ENCODE peak calls at places on chromosomes 1 and 21, in four cellular contexts. M, R, J and E are unnamed samples.

GRCh38 chr21:46108827-46109226 is 10.9 kb downstream of the COL6A2 start:
- DNase-seq in M (no peak), J (no peak), R (no peak), E (no peak)

GRCh38 chr1:55685560-55685959 is 470.4 kb upstream of the USP24 start:
- DNase-seq in M (no peak), J (no peak), R (no peak), E (no peak)

GRCh38 chr1:201214461-201214860 is 23.8 kb downstream of the IGFN1 start:
- DNase-seq in R (no peak), M (no peak), J (no peak), E (no peak)

GRCh38 chr1:179550753-179551682 is 24.7 kb downstream of the NPHS2 start:
- DNase-seq in J (no peak), M (no peak), R (no peak), E (no peak)

GRCh38 chr1:61348025-61348665 is 265.8 kb downstream of the NFIA start:
- DNase-seq in M (no peak), J (no peak), R (no peak), E (no peak)

GRCh38 chr1:159008744-159009188 is 941 bp upstream of the IFI16 start:
- DNase-seq in R (no peak), J (no peak), M (no peak), E (no peak)

GRCh38 chr1:44485229-44485932 is 80.3 kb downstream of the RNF220 start:
- DNase-seq in R (peak; percentile 90), M (no peak), J (no peak), E (no peak)

GRCh38 chr1:155012052-155012546 is 9.5 kb downstream of the ZBTB7B start:
- DNase-seq in R (no peak), M (no peak), J (peak; percentile 62), E (peak; percentile 96)

GRCh38 chr1:21586926-21587601 is 77.8 kb downstream of the ALPL start:
- DNase-seq in R (peak; percentile 83), J (peak; percentile 61), M (peak; percentile 86), E (no peak)

GRCh38 chr1:183106746-183107145 is 79.3 kb upstream of the LAMC2 start:
- DNase-seq in J (no peak), R (no peak), M (no peak), E (no peak)

GRCh38 chr1:219433471-219434131 is 179.3 kb downstream of the ZC3H11B start:
- DNase-seq in R (no peak), M (no peak), J (no peak), E (no peak)

GRCh38 chr1:46030074-46030870 is 102.2 kb downstream of the PIK3R3 start:
- DNase-seq in M (no peak), J (no peak), R (no peak), E (no peak)

GRCh38 chr1:153525088-153525713 is 10.6 kb downstream of the S100A6 start:
- DNase-seq in M (no peak), J (no peak), R (peak; percentile 21), E (no peak)

GRCh38 chr1:90854559-90854958 is 137.5 kb upstream of the BARHL2 start:
- DNase-seq in J (no peak), M (no peak), R (no peak), E (no peak)

GRCh38 chr1:202084791-202085681 is 37.7 kb upstream of the GPR37L1 start:
- DNase-seq in R (no peak), M (no peak), J (peak; percentile 87), E (no peak)

GRCh38 chr1:29124366-29125236 is 898 bp upstream of the TMEM200B start:
- DNase-seq in J (peak; percentile 46), M (peak; percentile 95), R (peak; percentile 72), E (peak; percentile 96)

GRCh38 chr21:33266784-33267135 is 593 bp downstream of the IL10RB start:
- DNase-seq in R (no peak), M (no peak), J (no peak), E (no peak)

GRCh38 chr1:111570781-111571181 is 48.8 kb upstream of the RAP1A start:
- DNase-seq in M (no peak), J (peak; percentile 19), R (no peak), E (peak; percentile 70)

GRCh38 chr1:244896550-244896949 is 32.2 kb upstream of the HNRNPU start:
- DNase-seq in M (no peak), J (no peak), R (peak; percentile 86), E (no peak)

GRCh38 chr1:63557365-63557987 is 34.2 kb downstream of the EFCAB7 start:
- DNase-seq in M (no peak), R (peak; percentile 52), J (peak; percentile 35), E (no peak)

GRCh38 chr1:62435231-62436038 is 1.4 kb upstream of the USP1 start:
- DNase-seq in J (peak; percentile 10), R (no peak), M (no peak), E (no peak)

GRCh38 chr1:61073871-61074270 is 8.5 kb upstream of the NFIA start:
- DNase-seq in M (no peak), R (no peak), J (no peak), E (no peak)

GRCh38 chr1:233673947-233674431 is 60.1 kb downstream of the KCNK1 start:
- DNase-seq in J (no peak), M (no peak), R (no peak), E (peak; percentile 55)

GRCh38 chr1:151288502-151288901 is 6.4 kb downstream of the ZNF687 start:
- DNase-seq in M (no peak), J (no peak), R (no peak), E (no peak)

GRCh38 chr1:2078170-2078569 is 28.0 kb downstream of the PRKCZ start:
- DNase-seq in R (no peak), J (no peak), M (no peak), E (no peak)

GRCh38 chr1:10459185-10459584 is 9.4 kb downstream of the CORT start:
- DNase-seq in J (peak; percentile 8), R (peak; percentile 56), M (no peak), E (no peak)

GRCh38 chr1:161114556-161114955 is 3.3 kb downstream of the PFDN2 start:
- DNase-seq in M (no peak), J (no peak), R (no peak), E (no peak)

GRCh38 chr21:39422468-39423241 is 22.9 kb downstream of the LCA5L start:
- DNase-seq in J (no peak), R (no peak), M (no peak), E (no peak)

GRCh38 chr1:33653226-33653625 is 180.8 kb downstream of the ZSCAN20 start:
- DNase-seq in J (no peak), R (no peak), M (no peak), E (no peak)

GRCh38 chr21:46035809-46036695 is 54.5 kb downstream of the COL6A1 start:
- DNase-seq in R (no peak), J (no peak), M (no peak), E (no peak)

GRCh38 chr1:21907079-21907418 is 30.1 kb downstream of the HSPG2 start:
- DNase-seq in J (no peak), R (no peak), M (no peak), E (no peak)

GRCh38 chr1:89198500-89199072 is at the start of gene GBP4:
- DNase-seq in M (peak; percentile 77), R (peak; percentile 64), J (no peak), E (no peak)
- TF ChIP-seq POLR2AphosphoS5 in M (no peak), R (no peak), J (no peak), E (no peak)

GRCh38 chr1:246809473-246809872 is 85.3 kb downstream of the SCCPDH start:
- DNase-seq in J (no peak), R (no peak), M (no peak), E (no peak)
- TF ChIP-seq CTCF in J (peak; percentile 21), R (no peak), M (no peak), E (no peak)

GRCh38 chr21:44823179-44823654 is 5.4 kb upstream of the SUMO3 start:
- DNase-seq in R (no peak), J (no peak), M (no peak), E (no peak)
- H3K9me3 ChIP-seq in R (peaks cover 2% of the 10 kb centered on the region), J (peaks cover 28% of the 10 kb centered on the region), M (peaks cover 36% of the 10 kb centered on the region), E (no peaks in the 10 kb centered on the region)

DNA sequence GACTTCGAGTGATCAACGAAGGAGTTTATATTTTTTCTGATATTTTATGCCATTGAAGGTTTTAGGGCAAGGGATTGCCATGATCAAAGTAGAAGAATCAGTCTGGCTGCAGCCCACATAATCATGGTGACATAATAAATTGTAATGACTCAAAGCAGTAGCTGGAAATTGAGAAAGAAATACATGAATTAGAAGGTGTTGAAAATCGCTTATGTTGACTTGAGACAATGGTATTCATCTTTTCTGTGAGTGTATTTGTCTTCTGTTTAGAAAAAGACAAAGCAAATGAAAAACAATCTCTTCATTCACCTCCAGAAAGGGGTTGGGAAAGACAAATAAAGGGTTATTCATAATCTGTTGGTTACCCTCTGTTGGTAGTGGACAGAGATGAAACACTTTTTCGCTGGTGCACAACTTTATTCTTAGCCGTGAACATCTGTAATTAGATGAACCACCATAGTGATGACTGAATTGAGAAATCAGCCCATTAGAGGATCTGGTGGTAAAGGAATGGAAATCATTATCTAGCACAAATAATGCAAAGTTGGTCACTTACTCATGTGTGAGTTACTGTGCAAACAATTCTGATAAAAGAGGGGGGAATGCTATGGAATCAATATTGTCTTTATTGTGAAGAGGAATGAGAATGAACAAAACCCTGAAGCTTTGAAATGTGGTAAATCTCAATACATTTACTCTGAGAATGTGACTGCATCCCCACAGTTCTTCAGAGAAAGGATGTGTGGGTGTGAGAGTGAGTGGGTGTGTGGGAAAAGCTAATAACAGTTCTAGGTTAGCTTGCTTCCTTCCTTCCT is 121.8 kb downstream of the NTNG1 start:
- DNase-seq in M (no peak), R (no peak), J (no peak), E (no peak)
- TF ChIP-seq POLR2AphosphoS5 in M (no peak), R (no peak), J (no peak), E (no peak)

GRCh38 chr1:100670083-100670482 is 49.5 kb upstream of the VCAM1 start:
- DNase-seq in R (no peak), J (no peak), M (no peak), E (no peak)

GRCh38 chr1:100671604-100672003 is 47.9 kb upstream of the VCAM1 start:
- DNase-seq in J (no peak), R (peak; percentile 50), M (no peak), E (no peak)
- TF ChIP-seq CTCF in J (no peak), R (no peak), M (no peak), E (no peak)

GRCh38 chr1:107867422-107867821 is 97.6 kb downstream of the VAV3 start:
- DNase-seq in J (no peak), M (no peak), R (no peak), E (no peak)

GRCh38 chr1:107863342-107863741 is 101.6 kb downstream of the VAV3 start:
- DNase-seq in R (no peak), M (no peak), J (no peak), E (no peak)

GRCh38 chr1:107866870-107867269 is 98.1 kb downstream of the VAV3 start:
- DNase-seq in R (no peak), M (no peak), J (no peak), E (no peak)

GRCh38 chr1:107867892-107868291 is 97.1 kb downstream of the VAV3 start:
- DNase-seq in J (no peak), M (no peak), R (no peak), E (no peak)

DNA sequence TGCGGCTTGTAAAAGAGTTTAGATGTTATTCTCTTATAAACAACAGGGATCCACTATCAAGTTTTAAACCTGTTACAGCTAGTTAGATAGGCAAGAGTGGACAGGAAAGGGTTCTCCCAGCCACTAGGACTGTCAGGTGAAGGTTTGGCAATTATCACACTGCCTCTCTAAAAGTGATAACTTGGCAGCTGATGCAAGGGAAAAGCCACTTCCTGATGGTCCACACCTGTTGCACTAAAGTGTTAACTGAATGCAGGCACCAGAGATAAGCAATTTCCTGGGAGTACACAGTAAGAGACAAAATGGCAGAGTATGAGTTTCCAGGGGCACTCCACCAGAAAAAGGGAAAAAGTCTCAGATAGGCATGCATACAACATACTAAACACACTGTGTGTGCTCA is 99.4 kb downstream of the VAV3 start:
- DNase-seq in M (no peak), R (no peak), J (no peak), E (no peak)
- H3K9me3 ChIP-seq in M (no peaks in the 10 kb centered on the region), R (no peaks in the 10 kb centered on the region), J (no peaks in the 10 kb centered on the region), E (no peaks in the 10 kb centered on the region)

GRCh38 chr1:166865931-166866330 is 10.1 kb downstream of the TADA1 start:
- DNase-seq in J (no peak), R (no peak), M (no peak), E (peak; percentile 55)
- TF ChIP-seq POLR2AphosphoS5 in J (no peak), R (no peak), M (no peak), E (no peak)